ENCODE peak calls at places on chromosomes 3 and 15, in eight cellular contexts. J is non-pigmented ciliary epithelial cell; D is GM03348; T is NAMALWA; N is MM.1S; K is NCI-H774; L is activated T-helper 9 cell treated with anti-CD3 and anti-CD28 coated beads, Interleukin-2, amount 50 U/mL, for 16 hours; P is activated naive CD4-positive, alpha-beta T cell. S is an unnamed sample.

GRCh38 chr3:193305356-193305755 is 64.3 kb downstream of the PLAAT1 start:
- DNase-seq in J (no peak), D (no peak), T (no peak), N (no peak), K (no peak), L (no peak), P (no peak), S (no peak)

GRCh38 chr3:1967525-1967924 is 131.1 kb upstream of the CNTN4 start:
- DNase-seq in J (no peak), D (no peak), T (no peak), N (no peak), K (no peak), L (no peak), P (no peak), S (no peak)

GRCh38 chr3:148042663-148043445 is 633.7 kb downstream of the ZIC1 start:
- DNase-seq in J (no peak), D (no peak), T (no peak), N (no peak), K (no peak), L (no peak), P (no peak), S (peak)

GRCh38 chr3:16332904-16333426 is 68.0 kb downstream of the OXNAD1 start:
- DNase-seq in J (peak), D (peak), T (no peak), N (no peak), K (no peak), L (no peak), P (no peak), S (peak)

GRCh38 chr15:43249699-43250203 is 17.0 kb downstream of the TGM5 start:
- DNase-seq in J (peak), D (peak), T (no peak), N (no peak), K (no peak), L (no peak), P (no peak), S (peak)

GRCh38 chr3:105417538-105418289 is 51.0 kb downstream of the ALCAM start:
- DNase-seq in J (no peak), D (no peak), T (no peak), N (no peak), K (no peak), L (no peak), P (no peak), S (no peak)

GRCh38 chr3:12198301-12198700 is 39.6 kb upstream of the TIMP4 start:
- DNase-seq in J (no peak), D (peak), T (no peak), N (no peak), K (no peak), L (no peak), P (no peak), S (no peak)

GRCh38 chr3:126418661-126419131 is 24.0 kb downstream of the CFAP100 start:
- DNase-seq in J (no peak), D (no peak), T (no peak), N (no peak), K (no peak), L (no peak), P (no peak), S (no peak)

GRCh38 chr15:98063311-98063710 is 102.8 kb downstream of the ARRDC4 start:
- DNase-seq in J (no peak), D (peak), T (no peak), N (no peak), K (no peak), L (no peak), P (no peak), S (no peak)

GRCh38 chr3:134009345-134010000 is 20.3 kb downstream of the SLCO2A1 start:
- DNase-seq in J (peak), D (peak), T (no peak), N (no peak), K (no peak), L (no peak), P (no peak), S (no peak)

GRCh38 chr3:9902372-9903237 is at the start of gene IL17RE:
- DNase-seq in J (no peak), D (peak), T (no peak), N (no peak), K (peak), L (no peak), P (no peak), S (no peak)

GRCh38 chr3:84125760-84126159 is 833.0 kb upstream of the CADM2 start:
- DNase-seq in J (no peak), D (no peak), T (no peak), N (no peak), K (no peak), L (no peak), P (no peak), S (no peak)

S was measured in AG04449.